ENCODE peak calls at places on chromosomes 6 and 20, in nine cellular contexts. One of them, this sample, is unnamed.

GRCh38 chr6:121335111-121336008 is 1.1 kb upstream of the TBC1D32 start:
- DNase-seq in HCT116: no peak
- DNase-seq in A549: no peak
- DNase-seq in cardiac muscle cell: peak; percentile 37
- DNase-seq in ovary: no peak
- DNase-seq in right atrium auricular region: no peak
- DNase-seq in PC-9: no peak
- DNase-seq in IMR-90: no peak
- DNase-seq in neural progenitor cell: no peak
- DNase-seq in this sample: no peak

GRCh38 chr6:95203153-95203754 is 374.1 kb upstream of the MANEA start:
- DNase-seq in A549: no peak
- DNase-seq in IMR-90: peak; percentile 45
- DNase-seq in cardiac muscle cell: peak; percentile 55
- DNase-seq in neural progenitor cell: peak; percentile 59
- DNase-seq in ovary: no peak
- DNase-seq in PC-9: no peak
- DNase-seq in right atrium auricular region: no peak
- DNase-seq in HCT116: peak; percentile 23
- DNase-seq in this sample: peak; percentile 6

GRCh38 chr6:116313377-116313776 is 33.6 kb upstream of the TSPYL1 start:
- DNase-seq in PC-9: no peak
- DNase-seq in neural progenitor cell: no peak
- DNase-seq in HCT116: no peak
- DNase-seq in ovary: no peak
- DNase-seq in IMR-90: peak; percentile 42
- DNase-seq in A549: no peak
- DNase-seq in right atrium auricular region: no peak
- DNase-seq in cardiac muscle cell: peak; percentile 21
- DNase-seq in this sample: no peak

GRCh38 chr6:119484598-119484997 is 135.0 kb upstream of the MAN1A1 start:
- DNase-seq in A549: no peak
- DNase-seq in neural progenitor cell: peak; percentile 5
- DNase-seq in ovary: no peak
- DNase-seq in PC-9: peak; percentile 99
- DNase-seq in IMR-90: peak; percentile 94
- DNase-seq in cardiac muscle cell: peak; percentile 86
- DNase-seq in right atrium auricular region: no peak
- DNase-seq in HCT116: peak; percentile 95
- DNase-seq in this sample: no peak

GRCh38 chr20:62132421-62132820 is 10.1 kb downstream of the LSM14B start:
- DNase-seq in IMR-90: no peak
- DNase-seq in PC-9: no peak
- DNase-seq in cardiac muscle cell: no peak
- DNase-seq in neural progenitor cell: no peak
- DNase-seq in ovary: no peak
- DNase-seq in A549: no peak
- DNase-seq in HCT116: no peak
- DNase-seq in right atrium auricular region: peak; percentile 73
- DNase-seq in this sample: no peak

GRCh38 chr6:135271626-135272025 is 90.5 kb downstream of the MYB start:
- DNase-seq in PC-9: no peak
- DNase-seq in A549: no peak
- DNase-seq in cardiac muscle cell: no peak
- DNase-seq in neural progenitor cell: no peak
- DNase-seq in IMR-90: no peak
- DNase-seq in HCT116: no peak
- DNase-seq in ovary: no peak
- DNase-seq in right atrium auricular region: no peak
- DNase-seq in this sample: no peak

GRCh38 chr6:113936093-113936934 is 34.6 kb downstream of the HDAC2 start:
- DNase-seq in A549: peak; percentile 15
- DNase-seq in IMR-90: peak; percentile 70
- DNase-seq in cardiac muscle cell: peak; percentile 76
- DNase-seq in PC-9: peak; percentile 69
- DNase-seq in HCT116: peak; percentile 33
- DNase-seq in neural progenitor cell: peak; percentile 42
- DNase-seq in right atrium auricular region: no peak
- DNase-seq in ovary: no peak
- DNase-seq in this sample: no peak

GRCh38 chr6:2114100-2114499 is 131.3 kb downstream of the GMDS start:
- DNase-seq in IMR-90: no peak
- DNase-seq in cardiac muscle cell: no peak
- DNase-seq in right atrium auricular region: no peak
- DNase-seq in ovary: no peak
- DNase-seq in A549: no peak
- DNase-seq in neural progenitor cell: no peak
- DNase-seq in PC-9: no peak
- DNase-seq in HCT116: no peak
- DNase-seq in this sample: no peak

GRCh38 chr6:44655368-44656342 is 268.1 kb downstream of the CDC5L start:
- DNase-seq in IMR-90: peak; percentile 28
- DNase-seq in right atrium auricular region: peak; percentile 90
- DNase-seq in A549: peak; percentile 25
- DNase-seq in HCT116: peak; percentile 23
- DNase-seq in neural progenitor cell: peak; percentile 89
- DNase-seq in cardiac muscle cell: peak; percentile 89
- DNase-seq in ovary: peak; percentile 70
- DNase-seq in PC-9: peak; percentile 79
- DNase-seq in this sample: peak; percentile 79

GRCh38 chr6:13355969-13356368 is 27.6 kb upstream of the TBC1D7 start:
- DNase-seq in neural progenitor cell: no peak
- DNase-seq in IMR-90: peak; percentile 14
- DNase-seq in ovary: no peak
- DNase-seq in HCT116: no peak
- DNase-seq in right atrium auricular region: no peak
- DNase-seq in cardiac muscle cell: no peak
- DNase-seq in A549: no peak
- DNase-seq in PC-9: no peak
- DNase-seq in this sample: no peak

GRCh38 chr6:37990762-37991525 is 171.4 kb downstream of the ZFAND3 start:
- DNase-seq in A549: peak; percentile 16
- DNase-seq in right atrium auricular region: no peak
- DNase-seq in ovary: no peak
- DNase-seq in cardiac muscle cell: peak; percentile 86
- DNase-seq in neural progenitor cell: peak; percentile 57
- DNase-seq in PC-9: no peak
- DNase-seq in IMR-90: peak; percentile 88
- DNase-seq in HCT116: no peak
- DNase-seq in this sample: peak; percentile 25

GRCh38 chr20:53925651-53926401 is 144.6 kb downstream of the BCAS1 start:
- DNase-seq in right atrium auricular region: peak; percentile 34
- DNase-seq in PC-9: no peak
- DNase-seq in A549: no peak
- DNase-seq in IMR-90: no peak
- DNase-seq in HCT116: no peak
- DNase-seq in neural progenitor cell: no peak
- DNase-seq in ovary: no peak
- DNase-seq in cardiac muscle cell: no peak
- DNase-seq in this sample: no peak

GRCh38 chr6:30556714-30556963 is 350 bp upstream of the GNL1 start:
- DNase-seq in right atrium auricular region: peak; percentile 93
- DNase-seq in neural progenitor cell: peak; percentile 95
- DNase-seq in PC-9: no peak
- DNase-seq in IMR-90: no peak
- DNase-seq in cardiac muscle cell: peak; percentile 91
- DNase-seq in HCT116: peak; percentile 91
- DNase-seq in ovary: peak; percentile 87
- DNase-seq in A549: no peak
- DNase-seq in this sample: peak; percentile 87

GRCh38 chr6:3152689-3153088 is 4.7 kb downstream of the TUBB2A start:
- DNase-seq in right atrium auricular region: no peak
- DNase-seq in neural progenitor cell: no peak
- DNase-seq in PC-9: no peak
- DNase-seq in A549: no peak
- DNase-seq in HCT116: no peak
- DNase-seq in IMR-90: no peak
- DNase-seq in cardiac muscle cell: no peak
- DNase-seq in ovary: no peak
- DNase-seq in this sample: no peak

GRCh38 chr6:133804263-133804662 is 84.7 kb upstream of the TCF21 start:
- DNase-seq in IMR-90: peak; percentile 52
- DNase-seq in HCT116: no peak
- DNase-seq in cardiac muscle cell: peak; percentile 88
- DNase-seq in A549: no peak
- DNase-seq in PC-9: no peak
- DNase-seq in ovary: peak; percentile 62
- DNase-seq in right atrium auricular region: peak; percentile 66
- DNase-seq in neural progenitor cell: no peak
- DNase-seq in this sample: no peak

GRCh38 chr20:19973920-19974620 is 43.1 kb upstream of the NAA20 start:
- DNase-seq in PC-9: peak; percentile 78
- DNase-seq in ovary: peak; percentile 67
- DNase-seq in IMR-90: peak; percentile 81
- DNase-seq in A549: no peak
- DNase-seq in neural progenitor cell: no peak
- DNase-seq in right atrium auricular region: peak; percentile 90
- DNase-seq in cardiac muscle cell: peak; percentile 89
- DNase-seq in HCT116: no peak
- DNase-seq in this sample: peak; percentile 74

GRCh38 chr6:82251942-82252341 is 4.4 kb upstream of the IBTK start:
- DNase-seq in PC-9: no peak
- DNase-seq in A549: peak; percentile 32
- DNase-seq in IMR-90: peak; percentile 54
- DNase-seq in ovary: no peak
- DNase-seq in right atrium auricular region: no peak
- DNase-seq in neural progenitor cell: peak; percentile 70
- DNase-seq in HCT116: peak; percentile 37
- DNase-seq in cardiac muscle cell: peak; percentile 68
- DNase-seq in this sample: no peak

DNA sequence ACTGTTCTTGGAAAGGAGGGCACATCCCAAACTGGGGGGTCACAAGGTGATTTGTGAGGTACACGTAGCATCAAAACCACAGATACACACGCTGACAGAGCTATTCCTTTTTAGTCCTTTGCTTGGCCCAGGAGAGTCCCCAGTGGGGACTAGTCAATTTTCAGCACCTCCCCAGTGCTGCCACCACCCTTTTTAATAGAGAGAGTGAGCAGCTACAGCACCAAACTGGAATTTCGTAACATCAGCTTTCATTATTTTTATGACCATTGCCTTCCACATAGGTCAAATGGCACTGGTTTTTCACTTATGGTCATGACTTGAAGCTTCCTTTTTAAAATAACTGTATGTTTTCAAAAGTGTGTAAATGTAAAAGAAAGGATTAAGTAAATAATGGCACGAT is 95.4 kb downstream of the ANKRD60 start:
- DNase-seq in A549: no peak
- DNase-seq in neural progenitor cell: no peak
- DNase-seq in right atrium auricular region: peak; percentile 13
- DNase-seq in HCT116: no peak
- DNase-seq in cardiac muscle cell: no peak
- DNase-seq in PC-9: peak; percentile 75
- DNase-seq in IMR-90: no peak
- DNase-seq in ovary: no peak
- DNase-seq in this sample: no peak
- H3K9me3 ChIP-seq in A549: no peaks in the 10 kb centered on the region
- H3K9me3 ChIP-seq in neural progenitor cell: no peaks in the 10 kb centered on the region
- H3K9me3 ChIP-seq in right atrium auricular region: no peaks in the 10 kb centered on the region
- H3K9me3 ChIP-seq in HCT116: no peaks in the 10 kb centered on the region
- H3K9me3 ChIP-seq in cardiac muscle cell: no peaks in the 10 kb centered on the region
- H3K9me3 ChIP-seq in PC-9: no peaks in the 10 kb centered on the region
- H3K9me3 ChIP-seq in IMR-90: no peaks in the 10 kb centered on the region
- H3K9me3 ChIP-seq in ovary: no peaks in the 10 kb centered on the region
- H3K9me3 ChIP-seq in this sample: no peaks in the 10 kb centered on the region

GRCh38 chr6:71406871-71407860 is 118.6 kb downstream of the OGFRL1 start:
- DNase-seq in neural progenitor cell: peak; percentile 10
- DNase-seq in right atrium auricular region: no peak
- DNase-seq in PC-9: peak; percentile 56
- DNase-seq in IMR-90: no peak
- DNase-seq in ovary: no peak
- DNase-seq in cardiac muscle cell: no peak
- DNase-seq in A549: no peak
- DNase-seq in HCT116: no peak
- DNase-seq in this sample: no peak
- H3K4me1 ChIP-seq in neural progenitor cell: peaks cover 28% of the 10 kb centered on the region
- H3K4me1 ChIP-seq in right atrium auricular region: no peaks in the 10 kb centered on the region
- H3K4me1 ChIP-seq in PC-9: peaks cover 89% of the 10 kb centered on the region
- H3K4me1 ChIP-seq in IMR-90: peaks cover 16% of the 10 kb centered on the region
- H3K4me1 ChIP-seq in ovary: peaks cover 4% of the 10 kb centered on the region
- H3K4me1 ChIP-seq in cardiac muscle cell: peaks cover 13% of the 10 kb centered on the region
- H3K4me1 ChIP-seq in A549: peaks cover 65% of the 10 kb centered on the region
- H3K4me1 ChIP-seq in HCT116: peaks cover 32% of the 10 kb centered on the region
- H3K4me1 ChIP-seq in this sample: peaks cover 52% of the 10 kb centered on the region

DNA sequence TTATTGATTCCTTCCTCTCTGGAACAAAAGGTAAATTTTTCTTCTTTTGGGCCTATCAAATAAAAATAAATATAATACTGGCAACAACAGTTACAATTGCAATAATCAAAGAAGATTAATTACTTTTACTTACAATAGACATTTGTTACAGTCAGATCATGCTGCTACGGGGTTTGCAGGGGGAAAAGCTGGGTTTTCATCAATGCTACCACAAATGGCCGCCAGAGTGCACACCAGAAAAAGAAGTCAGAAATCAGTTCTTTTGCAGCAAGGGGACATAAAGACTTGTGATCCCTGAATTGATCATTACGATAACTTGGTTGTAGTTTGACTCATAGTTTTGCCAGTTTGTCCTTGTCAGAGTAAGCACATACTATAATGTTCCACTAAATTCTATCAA is 714.5 kb upstream of the EYS start:
- DNase-seq in cardiac muscle cell: peak; percentile 0
- DNase-seq in right atrium auricular region: no peak
- DNase-seq in PC-9: no peak
- DNase-seq in A549: no peak
- DNase-seq in ovary: no peak
- DNase-seq in HCT116: no peak
- DNase-seq in neural progenitor cell: peak; percentile 47
- DNase-seq in IMR-90: no peak
- DNase-seq in this sample: no peak
- TF ChIP-seq CTCF in cardiac muscle cell: peak; percentile 11
- TF ChIP-seq CTCF in right atrium auricular region: no peak
- TF ChIP-seq CTCF in PC-9: peak; percentile 24
- TF ChIP-seq CTCF in A549: no peak
- TF ChIP-seq CTCF in ovary: no peak
- TF ChIP-seq CTCF in HCT116: no peak
- TF ChIP-seq CTCF in neural progenitor cell: peak; percentile 66
- TF ChIP-seq CTCF in IMR-90: no peak
- TF ChIP-seq CTCF in this sample: no peak

GRCh38 chr6:28176373-28176772 is 34.7 kb downstream of the ZKSCAN8 start:
- DNase-seq in A549: no peak
- DNase-seq in cardiac muscle cell: no peak
- DNase-seq in HCT116: no peak
- DNase-seq in IMR-90: no peak
- DNase-seq in PC-9: no peak
- DNase-seq in right atrium auricular region: no peak
- DNase-seq in neural progenitor cell: no peak
- DNase-seq in ovary: no peak
- DNase-seq in this sample: no peak

GRCh38 chr6:28182255-28182654 is 40.6 kb downstream of the ZKSCAN8 start:
- DNase-seq in right atrium auricular region: no peak
- DNase-seq in neural progenitor cell: no peak
- DNase-seq in A549: no peak
- DNase-seq in cardiac muscle cell: no peak
- DNase-seq in ovary: no peak
- DNase-seq in IMR-90: no peak
- DNase-seq in HCT116: no peak
- DNase-seq in PC-9: no peak
- DNase-seq in this sample: no peak
- H3K9me3 ChIP-seq in right atrium auricular region: peaks cover 14% of the 10 kb centered on the region
- H3K9me3 ChIP-seq in neural progenitor cell: peaks cover 8% of the 10 kb centered on the region
- H3K9me3 ChIP-seq in A549: peaks cover 8% of the 10 kb centered on the region
- H3K9me3 ChIP-seq in cardiac muscle cell: no peaks in the 10 kb centered on the region
- H3K9me3 ChIP-seq in ovary: no peaks in the 10 kb centered on the region
- H3K9me3 ChIP-seq in IMR-90: peaks cover 2% of the 10 kb centered on the region
- H3K9me3 ChIP-seq in HCT116: peaks cover 3% of the 10 kb centered on the region
- H3K9me3 ChIP-seq in PC-9: peaks cover 7% of the 10 kb centered on the region
- H3K9me3 ChIP-seq in this sample: peaks cover 7% of the 10 kb centered on the region

GRCh38 chr6:137197684-137198645 is 21.2 kb downstream of the IFNGR1 start:
- DNase-seq in IMR-90: no peak
- DNase-seq in neural progenitor cell: no peak
- DNase-seq in HCT116: no peak
- DNase-seq in PC-9: no peak
- DNase-seq in ovary: no peak
- DNase-seq in A549: no peak
- DNase-seq in cardiac muscle cell: no peak
- DNase-seq in right atrium auricular region: no peak
- DNase-seq in this sample: no peak
- H3K4me1 ChIP-seq in IMR-90: no peaks in the 10 kb centered on the region
- H3K4me1 ChIP-seq in neural progenitor cell: no peaks in the 10 kb centered on the region
- H3K4me1 ChIP-seq in HCT116: no peaks in the 10 kb centered on the region
- H3K4me1 ChIP-seq in PC-9: no peaks in the 10 kb centered on the region
- H3K4me1 ChIP-seq in ovary: no peaks in the 10 kb centered on the region
- H3K4me1 ChIP-seq in A549: no peaks in the 10 kb centered on the region
- H3K4me1 ChIP-seq in cardiac muscle cell: no peaks in the 10 kb centered on the region
- H3K4me1 ChIP-seq in right atrium auricular region: no peaks in the 10 kb centered on the region
- H3K4me1 ChIP-seq in this sample: peaks cover 4% of the 10 kb centered on the region

This sample was measured in thyroid gland.